ENCODE peak calls at places on chromosomes 16 and 17, in six cellular contexts. H is AG08395, N is T-helper 2 cell, R is iPS DF 19.7, C is OCI-LY7, I is Right ventricle myocardium superior. M is an unnamed sample.

GRCh38 chr17:72474740-72475477 is 354.1 kb downstream of the SOX9 start:
- DNase-seq in N (no peak), R (no peak), C (no peak), H (no peak), I (no peak), M (no peak)

GRCh38 chr17:19013806-19014627 is 9.5 kb upstream of the FAM83G start:
- DNase-seq in C (no peak), N (no peak), H (no peak), I (peak; percentile 24), R (no peak), M (no peak)

GRCh38 chr17:33021731-33022408 is 30.2 kb downstream of the SPACA3 start:
- DNase-seq in I (no peak), C (no peak), N (no peak), R (no peak), H (no peak), M (no peak)

GRCh38 chr16:21524068-21524751 is 75.2 kb upstream of the METTL9 start:
- DNase-seq in I (no peak), C (no peak), R (no peak), N (no peak), H (no peak), M (no peak)

GRCh38 chr17:46931596-46931995 is 8.6 kb downstream of the GOSR2 start:
- DNase-seq in N (no peak), I (no peak), R (no peak), H (no peak), C (no peak), M (no peak)

GRCh38 chr16:65728172-65728571 is 606.3 kb upstream of the CDH11 start:
- DNase-seq in H (no peak), N (no peak), R (peak; percentile 40), I (no peak), C (no peak), M (no peak)

GRCh38 chr17:78737332-78737731 is 44.7 kb downstream of the CYTH1 start:
- DNase-seq in I (no peak), C (no peak), R (no peak), N (no peak), H (peak; percentile 74), M (peak; percentile 78)

GRCh38 chr17:56939869-56940484 is 20.9 kb downstream of the COIL start:
- DNase-seq in R (peak; percentile 38), N (no peak), C (peak; percentile 79), I (no peak), H (peak; percentile 71), M (peak; percentile 69)

GRCh38 chr17:37188157-37188556 is 187.6 kb upstream of the C17orf78 start:
- DNase-seq in C (no peak), I (no peak), N (no peak), R (no peak), H (no peak), M (no peak)

GRCh38 chr17:27577124-27577761 is 53.7 kb upstream of the LGALS9 start:
- DNase-seq in I (peak; percentile 55), R (no peak), H (peak; percentile 42), N (no peak), C (no peak), M (peak; percentile 67)

GRCh38 chr16:87971933-87972332 is 20.7 kb downstream of the BANP start:
- DNase-seq in R (no peak), H (no peak), I (no peak), N (no peak), C (no peak), M (no peak)

GRCh38 chr17:6914711-6915110 is 81.1 kb upstream of the ALOX12 start:
- DNase-seq in C (no peak), I (no peak), N (no peak), H (no peak), R (no peak), M (peak; percentile 12)

GRCh38 chr17:61389670-61390478 is 9.8 kb upstream of the TBX2 start:
- DNase-seq in N (no peak), H (peak; percentile 46), I (peak; percentile 67), R (no peak), C (peak; percentile 42), M (peak; percentile 32)

GRCh38 chr16:24348511-24349290 is 92.6 kb downstream of the CACNG3 start:
- DNase-seq in I (no peak), N (no peak), C (no peak), H (no peak), R (peak; percentile 47), M (no peak)

GRCh38 chr16:57260294-57260929 is 15.4 kb downstream of the ARL2BP start:
- DNase-seq in H (peak; percentile 71), I (no peak), N (no peak), C (peak; percentile 21), R (peak; percentile 74), M (peak; percentile 66)

GRCh38 chr17:62674841-62675240 is 47.4 kb downstream of the MRC2 start:
- DNase-seq in C (no peak), I (no peak), R (no peak), H (no peak), N (no peak), M (no peak)

GRCh38 chr16:89013111-89013510 is 36.1 kb upstream of the CBFA2T3 start:
- DNase-seq in C (no peak), N (no peak), H (no peak), R (no peak), I (no peak), M (no peak)

GRCh38 chr16:23283571-23283970 is 18.5 kb upstream of the SCNN1B start:
- DNase-seq in C (no peak), H (no peak), I (no peak), R (no peak), N (no peak), M (no peak)

GRCh38 chr16:4404247-4404966 is 12.0 kb downstream of the CORO7 start:
- DNase-seq in H (no peak), I (no peak), N (no peak), C (peak; percentile 49), R (no peak), M (no peak)

GRCh38 chr17:64005734-64006167 is 7.6 kb downstream of the PRR29 start:
- DNase-seq in H (peak; percentile 32), N (no peak), I (no peak), R (no peak), C (no peak), M (peak; percentile 28)

GRCh38 chr17:78689029-78689428 is 93.0 kb downstream of the CYTH1 start:
- DNase-seq in R (no peak), N (no peak), H (no peak), I (no peak), C (peak; percentile 27), M (no peak)

GRCh38 chr17:79892457-79893236 is 53.4 kb upstream of the CBX4 start:
- DNase-seq in R (no peak), I (no peak), H (no peak), N (no peak), C (no peak), M (no peak)

GRCh38 chr16:87207965-87208364 is 109.2 kb downstream of the C16orf95 start:
- DNase-seq in I (no peak), H (no peak), N (no peak), C (no peak), R (no peak), M (no peak)

GRCh38 chr16:27515874-27516353 is 33.8 kb downstream of the GTF3C1 start:
- DNase-seq in C (peak; percentile 46), H (peak; percentile 52), R (peak; percentile 20), I (peak; percentile 46), N (no peak), M (peak; percentile 18)